ENCODE peak calls at places on chromosomes 16 and 17, in nine cellular contexts. X, S, G, B, W, Z, Y, F and U are unnamed samples.

GRCh38 chr16:84689126-84689525 is 10.7 kb upstream of the USP10 start:
- DNase-seq in Z (no peak), W (peak; percentile 35), F (no peak), B (peak; percentile 84), S (peak; percentile 76), X (peak; percentile 83), G (peak; percentile 99), Y (no peak), U (peak; percentile 52)

GRCh38 chr17:77332034-77332971 is 191.5 kb downstream of the SEC14L1 start:
- DNase-seq in S (no peak), F (no peak), Z (peak; percentile 29), Y (no peak), W (peak; percentile 86), B (peak; percentile 1), G (no peak), X (no peak), U (no peak)

GRCh38 chr16:23182206-23182674 is 305 bp upstream of the SCNN1G start:
- DNase-seq in G (peak; percentile 25), S (peak; percentile 56), W (peak; percentile 88), F (peak; percentile 94), Y (peak; percentile 89), B (peak; percentile 97), Z (peak; percentile 99), X (peak; percentile 56), U (peak; percentile 88)

GRCh38 chr16:69112285-69113129 is 7.1 kb downstream of the HAS3 start:
- DNase-seq in W (peak; percentile 38), Z (peak; percentile 39), S (peak; percentile 38), Y (peak; percentile 84), F (peak; percentile 87), G (peak; percentile 25), X (peak; percentile 52), B (peak; percentile 96), U (no peak)

GRCh38 chr17:46818319-46818928 is at the start of gene WNT3:
- DNase-seq in Y (peak; percentile 82), F (peak; percentile 93), G (no peak), B (peak; percentile 91), Z (no peak), S (no peak), W (no peak), X (no peak), U (no peak)

GRCh38 chr16:11208916-11209665 is 46.9 kb downstream of the SOCS1 start:
- DNase-seq in Y (no peak), F (no peak), W (no peak), S (no peak), Z (no peak), B (peak; percentile 57), X (no peak), G (no peak), U (peak; percentile 88)

GRCh38 chr17:72421128-72422092 is 300.6 kb downstream of the SOX9 start:
- DNase-seq in S (peak; percentile 84), X (peak; percentile 80), Z (peak; percentile 90), B (peak; percentile 93), G (peak; percentile 98), F (no peak), Y (no peak), W (peak; percentile 100), U (peak; percentile 98)

GRCh38 chr16:60203525-60204124 is 1469.5 kb upstream of the GOT2 start:
- DNase-seq in X (peak; percentile 49), W (no peak), Y (peak; percentile 26), F (peak; percentile 61), S (peak; percentile 26), G (peak; percentile 2), B (peak; percentile 25), Z (no peak), U (peak; percentile 2)

DNA sequence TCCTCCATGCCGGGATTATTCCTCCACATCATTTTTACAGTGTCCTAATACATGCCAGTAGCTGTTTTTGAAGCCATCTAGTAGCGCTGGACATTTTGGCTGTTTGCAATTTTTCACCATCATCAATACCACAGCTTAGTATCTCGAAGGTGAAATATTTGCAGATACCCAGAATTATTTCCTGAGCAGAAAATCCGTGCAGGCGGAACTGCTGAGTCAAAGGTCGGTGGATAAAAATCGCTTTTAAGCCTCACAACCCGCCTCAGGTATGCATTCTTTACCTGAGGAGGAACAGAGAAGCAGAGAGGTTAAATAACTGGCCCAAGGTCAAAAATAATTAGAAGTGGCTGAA is 584 bp upstream of the TNRC6A start:
- DNase-seq in F (no peak), X (no peak), Y (no peak), G (no peak), W (peak; percentile 22), S (no peak), B (no peak), Z (no peak), U (no peak)
- H2AFZ ChIP-seq in F (peak overlapping the region; percentile 44), X (peak overlapping the region; percentile 67), Y (peak overlapping the region; percentile 91), G (peak overlapping the region; percentile 98), W (peak overlapping the region; percentile 82), S (peak overlapping the region; percentile 58), B (peak overlapping the region; percentile 31), Z (peak overlapping the region; percentile 70), U (peak overlapping the region; percentile 96)

GRCh38 chr16:70612931-70613330 is 33.4 kb upstream of the IL34 start:
- DNase-seq in F (no peak), X (no peak), Y (no peak), Z (no peak), B (no peak), S (no peak), W (no peak), G (no peak), U (no peak)
- H2AFZ ChIP-seq in F (no peak overlapping the region), X (no peak overlapping the region), Y (no peak overlapping the region), Z (no peak overlapping the region), B (no peak overlapping the region), S (no peak overlapping the region), W (no peak overlapping the region), G (no peak overlapping the region), U (no peak overlapping the region)

GRCh38 chr17:76178124-76178523 is 37.1 kb upstream of the FOXJ1 start:
- DNase-seq in F (no peak), S (no peak), Y (no peak), G (no peak), W (no peak), Z (no peak), B (no peak), X (no peak), U (no peak)

GRCh38 chr17:76182016-76182764 is 41.1 kb upstream of the FOXJ1 start:
- DNase-seq in G (peak; percentile 89), Z (peak; percentile 85), X (peak; percentile 93), Y (peak; percentile 87), F (peak; percentile 93), W (peak; percentile 98), B (peak; percentile 96), S (peak; percentile 91), U (peak; percentile 82)

GRCh38 chr17:76176701-76177574 is 35.9 kb upstream of the FOXJ1 start:
- DNase-seq in G (no peak), Z (no peak), X (no peak), B (no peak), W (no peak), Y (no peak), F (no peak), S (no peak), U (no peak)

GRCh38 chr17:76184266-76184665 is 43.2 kb upstream of the FOXJ1 start:
- DNase-seq in B (no peak), W (no peak), F (no peak), S (no peak), Z (no peak), Y (no peak), X (no peak), G (no peak), U (no peak)

DNA sequence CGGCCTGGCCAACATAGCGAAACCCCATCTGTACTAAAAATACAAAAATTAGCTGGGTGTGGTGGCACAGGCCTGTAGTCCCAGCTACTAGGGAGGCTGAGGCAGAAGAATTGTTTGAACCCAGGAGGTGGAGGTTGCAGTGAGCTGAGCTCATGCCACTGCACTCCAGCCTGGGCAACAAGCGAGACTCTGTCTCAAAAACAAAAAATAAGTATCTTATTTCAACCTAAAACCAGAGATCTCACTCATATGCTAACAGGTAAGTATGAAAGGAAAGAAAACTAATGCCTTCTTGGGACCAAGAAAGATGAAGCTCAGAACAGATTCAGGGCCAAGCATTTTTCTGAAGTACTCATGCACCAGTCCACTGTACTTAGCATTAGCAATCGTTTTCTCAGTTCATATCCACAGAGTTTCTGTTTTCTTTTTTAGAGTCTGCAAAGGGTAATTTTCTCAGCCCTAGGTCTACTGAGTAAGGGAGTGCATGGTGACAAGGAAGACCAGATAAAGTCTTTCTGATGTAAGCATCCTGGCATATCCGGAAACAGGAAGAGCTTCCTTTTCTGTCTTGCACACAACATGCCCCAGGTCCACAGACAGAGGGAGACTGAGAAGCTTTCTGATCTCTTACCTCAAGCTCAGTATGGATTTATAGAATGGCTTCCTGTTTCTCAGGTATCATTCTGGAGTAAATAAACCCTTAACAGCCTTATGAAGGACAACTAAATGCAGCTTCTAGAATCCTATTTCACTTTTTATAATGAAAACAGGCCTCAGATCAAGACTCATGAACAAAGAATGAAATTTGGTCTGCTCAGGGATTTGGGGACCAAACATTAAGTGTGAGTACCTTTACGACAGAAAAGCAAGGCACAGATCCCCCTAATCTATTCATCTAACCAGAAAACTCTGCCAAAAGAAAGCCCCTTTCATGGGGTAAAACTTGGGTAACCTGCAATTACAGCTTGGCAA is 38.7 kb upstream of the FOXJ1 start:
- DNase-seq in W (peak; percentile 47), Y (no peak), S (peak; percentile 12), Z (no peak), G (peak; percentile 50), X (no peak), B (no peak), F (no peak), U (no peak)
- H2AFZ ChIP-seq in W (peak overlapping the region; percentile 40), Y (no peak overlapping the region), S (no peak overlapping the region), Z (no peak overlapping the region), G (no peak overlapping the region), X (peak overlapping the region; percentile 62), B (peak overlapping the region; percentile 63), F (no peak overlapping the region), U (no peak overlapping the region)

GRCh38 chr16:67157106-67157748 is 2.5 kb downstream of the TRADD start:
- DNase-seq in W (no peak), G (no peak), F (no peak), X (no peak), Y (no peak), Z (no peak), B (peak; percentile 68), S (no peak), U (no peak)

GRCh38 chr16:67156146-67156844 is 3.4 kb downstream of the TRADD start:
- DNase-seq in B (peak; percentile 75), Z (no peak), S (no peak), G (no peak), W (no peak), X (no peak), F (no peak), Y (no peak), U (no peak)

GRCh38 chr16:67157892-67158635 is 1.6 kb downstream of the TRADD start:
- DNase-seq in B (peak; percentile 82), Y (no peak), G (no peak), W (no peak), S (no peak), F (no peak), X (no peak), Z (no peak), U (no peak)

GRCh38 chr16:67161595-67162058 is 1.9 kb downstream of the FBXL8 start:
- DNase-seq in X (no peak), Z (no peak), S (no peak), Y (no peak), G (no peak), F (no peak), W (peak; percentile 41), B (no peak), U (no peak)

GRCh38 chr16:67158637-67159600 is 790 bp downstream of the TRADD start:
- DNase-seq in F (peak; percentile 62), Y (peak; percentile 70), X (no peak), S (no peak), Z (peak; percentile 81), G (no peak), B (peak; percentile 97), W (peak; percentile 49), U (peak; percentile 53)
- H2AFZ ChIP-seq in F (peak overlapping the region; percentile 90), Y (no peak overlapping the region), X (peak overlapping the region; percentile 95), S (peak overlapping the region; percentile 62), Z (peak overlapping the region; percentile 89), G (peak overlapping the region; percentile 99), B (peak overlapping the region; percentile 80), W (peak overlapping the region; percentile 80), U (peak overlapping the region; percentile 86)